ENCODE peak calls at places on chromosomes 2 and 18, in four cellular contexts. D, O, X and B are unnamed samples.
A peak's percentile ranks its signal among the peaks of the same experiment; 100 is the strongest.

GRCh38 chr2:150234787-150235512 is 252.5 kb downstream of the RND3 start:
- DNase-seq in O (no peak), D (no peak), X (no peak), B (peak; percentile 96)

GRCh38 chr2:17539993-17540812 is at the start of gene VSNL1:
- DNase-seq in O (peak; percentile 93), X (peak; percentile 87), D (no peak), B (peak; percentile 94)

GRCh38 chr2:162210385-162210784 is 32.9 kb downstream of the FAP start:
- DNase-seq in O (no peak), D (no peak), X (no peak), B (peak; percentile 27)

GRCh38 chr2:108377815-108378630 is at the start of gene SULT1C4:
- DNase-seq in X (peak; percentile 78), O (peak; percentile 60), D (no peak), B (peak; percentile 34)

GRCh38 chr2:224584111-224584764 is 925 bp downstream of the CUL3 start:
- DNase-seq in D (peak; percentile 29), X (no peak), O (no peak), B (peak; percentile 53)

GRCh38 chr2:238449909-238450417 is 23.2 kb downstream of the ASB1 start:
- DNase-seq in X (no peak), D (no peak), O (no peak), B (peak; percentile 66)

GRCh38 chr2:229715895-229716507 is 1.6 kb upstream of the DNER start:
- DNase-seq in D (peak; percentile 39), X (no peak), O (no peak), B (no peak)

GRCh38 chr2:26670171-26670570 is 22.4 kb upstream of the KCNK3 start:
- DNase-seq in X (no peak), O (no peak), D (no peak), B (no peak)

GRCh38 chr2:57728691-57729090 is 317.9 kb upstream of the VRK2 start:
- DNase-seq in O (no peak), D (no peak), X (no peak), B (no peak)

GRCh38 chr2:63665806-63666205 is 77.0 kb downstream of the MDH1 start:
- DNase-seq in D (no peak), X (no peak), O (no peak), B (peak; percentile 82)

GRCh38 chr2:96203130-96204028 is 5.2 kb downstream of the STARD7 start:
- DNase-seq in D (no peak), X (no peak), O (no peak), B (no peak)

GRCh38 chr18:56413862-56414261 is 224.5 kb downstream of the TXNL1 start:
- DNase-seq in X (peak; percentile 51), O (no peak), D (no peak), B (no peak)

GRCh38 chr18:13568443-13569392 is 157.6 kb downstream of the FAM210A start:
- DNase-seq in O (no peak), X (no peak), D (peak; percentile 66), B (no peak)

GRCh38 chr2:161237397-161238263 is 70.6 kb upstream of the PSMD14 start:
- DNase-seq in D (peak; percentile 58), O (peak; percentile 18), X (peak; percentile 77), B (peak; percentile 42)

GRCh38 chr2:125455110-125455509 is 1200.8 kb upstream of the GYPC start:
- DNase-seq in D (no peak), O (no peak), X (no peak), B (no peak)

GRCh38 chr18:62389761-62390481 is 64.8 kb downstream of the TNFRSF11A start:
- DNase-seq in D (no peak), O (no peak), X (no peak), B (peak; percentile 13)

GRCh38 chr2:96427917-96428316 is 77.2 kb downstream of the NEURL3 start:
- DNase-seq in D (no peak), X (no peak), O (no peak), B (peak; percentile 17)

GRCh38 chr2:121285077-121285449 is at the start of gene TFCP2L1:
- DNase-seq in X (no peak), O (peak; percentile 34), D (peak; percentile 19), B (peak; percentile 6)

GRCh38 chr2:10913501-10914271 is 2.0 kb downstream of the KCNF1 start:
- DNase-seq in D (no peak), O (no peak), X (peak; percentile 74), B (no peak)

GRCh38 chr2:194301946-194302345 is 1355.1 kb upstream of the SLC39A10 start:
- DNase-seq in D (no peak), O (no peak), X (no peak), B (no peak)

GRCh38 chr2:96308248-96308647 is 2.9 kb upstream of the SNRNP200 start:
- DNase-seq in O (no peak), X (no peak), D (no peak), B (no peak)

GRCh38 chr2:205704101-205704741 is 21.9 kb downstream of the NRP2 start:
- DNase-seq in D (no peak), X (no peak), O (no peak), B (no peak)

GRCh38 chr18:75931079-75931478 is 503.6 kb upstream of the SMIM21 start:
- DNase-seq in X (no peak), D (no peak), O (no peak), B (no peak)

GRCh38 chr18:44627245-44627644 is 53.4 kb upstream of the SETBP1 start:
- DNase-seq in D (no peak), O (no peak), X (no peak), B (no peak)

GRCh38 chr18:79488311-79489047 is 92.7 kb downstream of the NFATC1 start:
- DNase-seq in D (no peak), O (no peak), X (peak; percentile 70), B (no peak)

GRCh38 chr2:2057125-2057721 is 273.9 kb downstream of the MYT1L start:
- DNase-seq in X (peak; percentile 79), D (peak; percentile 72), O (no peak), B (no peak)

GRCh38 chr2:201357216-201357615 is at the start of gene FLACC1:
- DNase-seq in X (no peak), O (no peak), D (no peak), B (peak; percentile 88)

GRCh38 chr2:227260041-227260440 is 65.0 kb upstream of the MFF start:
- DNase-seq in X (no peak), O (no peak), D (no peak), B (no peak)

GRCh38 chr2:120347387-120348010 is 1.6 kb downstream of the INHBB start:
- DNase-seq in X (no peak), D (no peak), O (no peak), B (peak; percentile 13)